ENCODE peak calls at places on chromosomes 7 and 10, in eight cellular contexts. X, Y, H, E, Z, S, G and B are unnamed samples.
A peak's percentile ranks its signal among the peaks of the same experiment; 100 is the strongest.

GRCh38 chr10:104076743-104077160 is 8.9 kb downstream of the COL17A1 start:
- DNase-seq in X (peak; percentile 44), Y (no peak), H (no peak), E (no peak), Z (no peak), S (no peak), G (no peak), B (peak; percentile 33)

GRCh38 chr10:100747826-100748231 is 2.4 kb downstream of the PAX2 start:
- DNase-seq in X (no peak), Y (peak; percentile 86), H (no peak), E (no peak), Z (no peak), S (no peak), G (no peak), B (no peak)

GRCh38 chr10:307659-308058 is 172.4 kb downstream of the ZMYND11 start:
- DNase-seq in X (no peak), Y (peak; percentile 66), H (no peak), E (no peak), Z (no peak), S (no peak), G (no peak), B (no peak)

GRCh38 chr7:50595538-50596102 is 30.4 kb upstream of the DDC start:
- DNase-seq in X (peak; percentile 19), Y (no peak), H (peak; percentile 12), E (peak; percentile 35), Z (peak; percentile 78), S (no peak), G (no peak), B (peak; percentile 43)

GRCh38 chr10:97078280-97079156 is 107.2 kb downstream of the SLIT1 start:
- DNase-seq in X (no peak), Y (peak; percentile 33), H (no peak), E (no peak), Z (no peak), S (no peak), G (no peak), B (no peak)

GRCh38 chr10:6746782-6747181 is 166.7 kb upstream of the PRKCQ start:
- DNase-seq in X (no peak), Y (no peak), H (no peak), E (no peak), Z (no peak), S (no peak), G (no peak), B (no peak)

GRCh38 chr10:61271127-61271780 is 181.9 kb downstream of the TMEM26 start:
- DNase-seq in X (no peak), Y (no peak), H (no peak), E (peak; percentile 15), Z (peak; percentile 90), S (no peak), G (no peak), B (no peak)

GRCh38 chr7:15643000-15643705 is 43.3 kb downstream of the MEOX2 start:
- DNase-seq in X (no peak), Y (no peak), H (peak; percentile 3), E (no peak), Z (no peak), S (no peak), G (no peak), B (no peak)

GRCh38 chr7:157386979-157387800 is 50.4 kb downstream of the DNAJB6 start:
- DNase-seq in X (peak; percentile 84), Y (no peak), H (peak; percentile 92), E (peak; percentile 66), Z (peak; percentile 85), S (peak; percentile 98), G (peak; percentile 91), B (peak; percentile 90)

GRCh38 chr10:12351447-12351846 is 2.1 kb downstream of the CAMK1D start:
- DNase-seq in X (no peak), Y (peak; percentile 56), H (no peak), E (no peak), Z (no peak), S (no peak), G (peak; percentile 67), B (no peak)

GRCh38 chr10:118047363-118047719 is 600 bp upstream of the RAB11FIP2 start:
- DNase-seq in X (no peak), Y (peak; percentile 54), H (peak; percentile 11), E (no peak), Z (no peak), S (no peak), G (no peak), B (peak; percentile 41)

GRCh38 chr7:24665564-24666294 is 91.5 kb downstream of the GSDME start:
- DNase-seq in X (peak; percentile 75), Y (no peak), H (peak; percentile 66), E (peak; percentile 53), Z (peak; percentile 44), S (no peak), G (no peak), B (peak; percentile 50)

GRCh38 chr7:29968683-29969457 is 20.7 kb downstream of the SCRN1 start:
- DNase-seq in X (no peak), Y (no peak), H (no peak), E (no peak), Z (no peak), S (no peak), G (no peak), B (no peak)

GRCh38 chr10:7666253-7667023 is at the start of gene ITIH5:
- DNase-seq in X (no peak), Y (peak; percentile 86), H (no peak), E (no peak), Z (no peak), S (no peak), G (peak; percentile 74), B (no peak)

GRCh38 chr10:78942006-78942405 is 126.8 kb upstream of the ZMIZ1 start:
- DNase-seq in X (no peak), Y (no peak), H (no peak), E (no peak), Z (no peak), S (no peak), G (no peak), B (no peak)

GRCh38 chr10:69716711-69717560 is 84.8 kb upstream of the COL13A1 start:
- DNase-seq in X (no peak), Y (peak; percentile 32), H (peak; percentile 76), E (peak; percentile 35), Z (peak; percentile 58), S (no peak), G (no peak), B (no peak)

GRCh38 chr10:1809139-1809755 is 71.9 kb upstream of the ADARB2 start:
- DNase-seq in X (no peak), Y (peak; percentile 80), H (peak; percentile 80), E (no peak), Z (no peak), S (no peak), G (no peak), B (no peak)

GRCh38 chr7:25028370-25028971 is 48.5 kb upstream of the OSBPL3 start:
- DNase-seq in X (no peak), Y (no peak), H (peak; percentile 16), E (peak; percentile 76), Z (peak; percentile 70), S (no peak), G (no peak), B (no peak)

GRCh38 chr10:91164520-91165065 is 55.9 kb upstream of the PCGF5 start:
- DNase-seq in X (no peak), Y (no peak), H (peak; percentile 5), E (no peak), Z (no peak), S (no peak), G (no peak), B (no peak)

GRCh38 chr10:121596668-121597503 is 1.4 kb downstream of the FGFR2 start:
- DNase-seq in X (no peak), Y (peak; percentile 86), H (no peak), E (no peak), Z (no peak), S (no peak), G (peak; percentile 85), B (peak; percentile 76)
- TF ChIP-seq EP300 in X (peak; percentile 12), Y (no peak), H (no peak), E (no peak), Z (no peak), S (no peak), G (no peak), B (no peak)

GRCh38 chr7:101162551-101163280 is 2.7 kb downstream of the VGF start:
- DNase-seq in X (no peak), Y (peak; percentile 89), H (peak; percentile 86), E (no peak), Z (peak; percentile 70), S (no peak), G (no peak), B (peak; percentile 27)

GRCh38 chr7:101165075-101165957 is at the start of gene VGF:
- DNase-seq in X (peak; percentile 84), Y (peak; percentile 99), H (peak; percentile 99), E (peak; percentile 85), Z (peak; percentile 96), S (peak; percentile 95), G (peak; percentile 92), B (peak; percentile 78)

GRCh38 chr7:101164071-101164840 is 1.1 kb downstream of the VGF start:
- DNase-seq in X (no peak), Y (peak; percentile 87), H (peak; percentile 65), E (no peak), Z (peak; percentile 63), S (no peak), G (no peak), B (no peak)

GRCh38 chr7:101161692-101162461 is 3.5 kb downstream of the VGF start:
- DNase-seq in X (no peak), Y (no peak), H (no peak), E (no peak), Z (no peak), S (no peak), G (no peak), B (no peak)

GRCh38 chr7:101163281-101164070 is 1.9 kb downstream of the VGF start:
- DNase-seq in X (no peak), Y (peak; percentile 84), H (peak; percentile 78), E (no peak), Z (peak; percentile 67), S (no peak), G (no peak), B (peak; percentile 47)
- TF ChIP-seq EP300 in X (no peak), Y (no peak), H (no peak), E (no peak), Z (no peak), S (no peak), G (no peak), B (no peak)

GRCh38 chr10:92761576-92761975 is 71.8 kb downstream of the HHEX start:
- DNase-seq in X (no peak), Y (no peak), H (peak; percentile 31), E (no peak), Z (no peak), S (no peak), G (no peak), B (no peak)

GRCh38 chr10:92757720-92758119 is 68.0 kb downstream of the HHEX start:
- DNase-seq in X (no peak), Y (no peak), H (peak; percentile 52), E (no peak), Z (no peak), S (no peak), G (no peak), B (no peak)

GRCh38 chr10:92758594-92758993 is 68.8 kb downstream of the HHEX start:
- DNase-seq in X (no peak), Y (no peak), H (no peak), E (peak; percentile 25), Z (no peak), S (no peak), G (no peak), B (no peak)

GRCh38 chr10:92763634-92764155 is 73.9 kb downstream of the HHEX start:
- DNase-seq in X (no peak), Y (no peak), H (no peak), E (no peak), Z (no peak), S (no peak), G (no peak), B (no peak)

GRCh38 chr10:92760609-92761008 is 70.9 kb downstream of the HHEX start:
- DNase-seq in X (no peak), Y (no peak), H (peak; percentile 31), E (no peak), Z (peak; percentile 40), S (no peak), G (no peak), B (no peak)
- TF ChIP-seq EP300 in X (no peak), Y (no peak), H (peak; percentile 7), E (no peak), Z (no peak), S (no peak), G (no peak), B (no peak)

GRCh38 chr10:44971419-44971818 is 7.2 kb downstream of the DEPP1 start:
- DNase-seq in X (no peak), Y (no peak), H (no peak), E (no peak), Z (no peak), S (no peak), G (peak; percentile 65), B (no peak)
- TF ChIP-seq EP300 in X (peak; percentile 17), Y (no peak), H (no peak), E (no peak), Z (no peak), S (no peak), G (no peak), B (no peak)